ENCODE peak calls at places on chromosomes 4 and X, in four cellular contexts. I, X, R and M are unnamed samples.

GRCh38 chr4:182808673-182809416 is 108.3 kb downstream of the DCTD start:
- DNase-seq in I (no peak), X (no peak), R (no peak), M (no peak)

GRCh38 chr4:52870225-52870624 is 8.1 kb downstream of the RASL11B start:
- DNase-seq in I (no peak), X (no peak), R (peak), M (no peak)

GRCh38 chr4:10302096-10302495 is 155.1 kb downstream of the ZNF518B start:
- DNase-seq in I (no peak), X (no peak), R (no peak), M (no peak)

GRCh38 chrX:153487590-153488071 is 7.1 kb upstream of the BGN start:
- DNase-seq in I (no peak), X (no peak), R (no peak), M (no peak)

GRCh38 chr4:128512767-128513322 is 225.2 kb upstream of the PGRMC2 start:
- DNase-seq in I (no peak), X (no peak), R (no peak), M (no peak)

GRCh38 chrX:115649461-115650063 is 88.6 kb downstream of the PLS3 start:
- DNase-seq in I (no peak), X (no peak), R (no peak), M (no peak)

GRCh38 chrX:24619647-24620046 is 27.5 kb downstream of the PCYT1B start:
- DNase-seq in I (peak), X (peak), R (no peak), M (no peak)

GRCh38 chr4:189162073-189162789 is 778.4 kb upstream of the FRG1 start:
- DNase-seq in I (no peak), X (no peak), R (no peak), M (no peak)

GRCh38 chrX:19063030-19063429 is 59.2 kb downstream of the ADGRG2 start:
- DNase-seq in I (no peak), X (no peak), R (no peak), M (no peak)

GRCh38 chr4:183797445-183798248 is 107.5 kb upstream of the STOX2 start:
- DNase-seq in I (peak), X (no peak), R (no peak), M (no peak)

GRCh38 chrX:132181364-132181763 is 37.9 kb downstream of the RAP2C start:
- DNase-seq in I (no peak), X (no peak), R (no peak), M (no peak)

GRCh38 chr4:86032476-86033022 is 327.3 kb downstream of the MAPK10 start:
- DNase-seq in I (peak), X (no peak), R (no peak), M (no peak)

GRCh38 chrX:41377624-41378023 is 43.7 kb downstream of the DDX3X start:
- DNase-seq in I (no peak), X (no peak), R (no peak), M (no peak)

GRCh38 chr4:6742989-6743388 is 27.0 kb downstream of the BLOC1S4 start:
- DNase-seq in I (peak), X (no peak), R (no peak), M (no peak)

GRCh38 chrX:134004038-134004437 is 18.6 kb upstream of the GPC3 start:
- DNase-seq in I (no peak), X (no peak), R (no peak), M (no peak)

GRCh38 chrX:9707306-9708015 is 58.2 kb downstream of the GPR143 start:
- DNase-seq in I (no peak), X (no peak), R (no peak), M (no peak)

GRCh38 chrX:6266041-6266440 is 37.4 kb upstream of the NLGN4X start:
- DNase-seq in I (no peak), X (no peak), R (no peak), M (no peak)

GRCh38 chr4:149293233-149293632 is 522.4 kb downstream of the IQCM start:
- DNase-seq in I (no peak), X (no peak), R (no peak), M (no peak)

GRCh38 chr4:81486502-81486901 is 14.8 kb upstream of the RASGEF1B start:
- DNase-seq in I (no peak), X (no peak), R (no peak), M (no peak)

GRCh38 chr4:15805583-15806517 is 27.7 kb downstream of the CD38 start:
- DNase-seq in I (peak), X (peak), R (peak), M (peak)

GRCh38 chrX:147550217-147550616 is 361.5 kb upstream of the FMR1 start:
- DNase-seq in I (peak), X (peak), R (peak), M (no peak)

GRCh38 chr4:5943561-5943960 is 50.7 kb upstream of the CRMP1 start:
- DNase-seq in I (no peak), X (no peak), R (no peak), M (no peak)

GRCh38 chrX:83512111-83512510 is 4.0 kb downstream of the POU3F4 start:
- DNase-seq in I (no peak), X (no peak), R (no peak), M (no peak)

GRCh38 chr4:14883166-14883565 is 119.1 kb upstream of the CPEB2 start:
- DNase-seq in I (no peak), X (no peak), R (no peak), M (no peak)

GRCh38 chrX:80489166-80489565 is 68.9 kb downstream of the TENT5D start:
- DNase-seq in I (no peak), X (no peak), R (no peak), M (no peak)

GRCh38 chr4:57132746-57133142 is 22.6 kb upstream of the IGFBP7 start:
- DNase-seq in I (no peak), X (no peak), R (no peak), M (no peak)

GRCh38 chr4:1084796-1085403 is 28.5 kb downstream of the RNF212 start:
- DNase-seq in I (no peak), X (no peak), R (no peak), M (no peak)
- TF ChIP-seq ELF1 in I (no peak), X (no peak), R (no peak), M (no peak)

GRCh38 chr4:48910511-48910910 is 3.9 kb upstream of the OCIAD2 start:
- DNase-seq in I (no peak), X (no peak), R (no peak), M (no peak)
- TF ChIP-seq ELF1 in I (no peak), X (no peak), R (no peak), M (no peak)

GRCh38 chr4:13240066-13240465 is 244.1 kb downstream of the RAB28 start:
- DNase-seq in I (no peak), X (no peak), R (no peak), M (no peak)
- TF ChIP-seq ELF1 in I (no peak), X (no peak), R (no peak), M (no peak)

DNA sequence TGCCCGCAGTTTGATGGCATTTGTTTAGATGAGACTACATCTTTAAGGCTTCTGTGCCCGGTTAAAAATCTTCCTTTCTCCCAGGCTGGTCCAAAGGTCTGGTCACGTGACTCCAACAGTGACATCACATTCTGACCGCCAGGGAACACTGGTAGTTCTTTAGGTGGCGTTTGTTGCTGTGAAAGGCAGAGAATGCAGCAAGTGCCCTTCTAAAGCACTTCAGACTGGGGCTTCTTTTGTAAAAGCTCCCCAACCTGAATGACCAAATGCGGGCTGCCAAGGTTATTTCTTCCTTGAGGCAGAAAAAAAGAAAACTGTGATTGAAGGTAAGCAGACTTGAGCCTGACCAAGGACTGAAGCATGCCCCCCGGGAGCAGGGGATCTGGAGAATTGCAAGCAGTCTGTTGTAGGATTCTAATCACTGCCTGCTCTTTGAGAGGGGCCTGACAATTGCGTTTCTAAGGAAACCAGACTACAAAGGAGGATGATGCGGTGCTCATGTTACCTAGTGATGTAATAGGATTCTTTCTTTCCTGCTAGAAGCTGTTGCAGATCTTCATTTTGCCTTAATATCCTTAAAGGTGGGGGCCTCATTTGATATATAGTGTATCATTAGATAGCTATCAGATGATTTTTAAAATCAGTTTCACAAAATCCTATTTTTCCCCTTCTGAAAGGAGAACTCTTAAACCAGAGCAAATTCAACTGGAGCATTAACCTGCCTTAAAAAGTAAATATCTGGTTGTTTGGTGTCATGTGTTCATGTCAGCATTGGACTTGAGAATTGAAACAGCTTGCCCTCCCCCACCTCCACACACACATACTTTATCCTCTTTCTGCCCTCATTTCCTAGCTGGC is 133.1 kb downstream of the AKAP4 start:
- DNase-seq in I (peak), X (peak), R (no peak), M (no peak)
- TF ChIP-seq ELF1 in I (no peak), X (no peak), R (no peak), M (no peak)

DNA sequence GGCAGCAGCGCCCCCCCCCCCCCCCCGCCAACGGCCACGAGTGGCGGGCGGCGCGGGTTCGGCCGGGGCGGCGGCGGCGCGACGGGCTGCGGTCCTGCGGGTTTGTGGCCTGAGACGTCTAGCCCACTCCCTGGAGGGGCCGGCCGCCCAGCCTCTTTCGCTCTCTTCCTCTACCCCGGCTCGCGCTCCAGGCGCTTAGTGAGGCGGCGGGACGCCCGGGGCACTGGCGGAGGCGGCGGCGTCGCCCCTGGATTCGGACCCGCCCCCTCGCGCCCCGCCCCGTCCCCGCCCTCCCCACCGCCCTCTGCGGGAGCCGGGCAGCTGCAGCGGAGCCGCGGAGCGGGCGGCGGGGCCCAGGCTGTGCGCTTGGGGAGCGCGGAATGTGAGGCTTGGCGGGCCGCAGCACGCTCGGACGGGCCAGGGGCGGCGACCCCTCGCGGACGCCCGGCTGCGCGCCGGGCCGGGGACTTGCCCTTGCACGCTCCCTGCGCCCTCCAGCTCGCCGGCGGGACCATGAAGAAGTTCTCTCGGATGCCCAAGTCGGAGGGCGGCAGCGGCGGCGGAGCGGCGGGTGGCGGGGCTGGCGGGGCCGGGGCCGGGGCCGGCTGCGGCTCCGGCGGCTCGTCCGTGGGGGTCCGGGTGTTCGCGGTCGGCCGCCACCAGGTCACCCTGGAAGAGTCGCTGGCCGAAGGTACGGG is at the start of gene BMP2K:
- DNase-seq in I (peak), X (peak), R (peak), M (peak)
- TF ChIP-seq ELF1 in I (no peak), X (no peak), R (peak), M (no peak)

DNA sequence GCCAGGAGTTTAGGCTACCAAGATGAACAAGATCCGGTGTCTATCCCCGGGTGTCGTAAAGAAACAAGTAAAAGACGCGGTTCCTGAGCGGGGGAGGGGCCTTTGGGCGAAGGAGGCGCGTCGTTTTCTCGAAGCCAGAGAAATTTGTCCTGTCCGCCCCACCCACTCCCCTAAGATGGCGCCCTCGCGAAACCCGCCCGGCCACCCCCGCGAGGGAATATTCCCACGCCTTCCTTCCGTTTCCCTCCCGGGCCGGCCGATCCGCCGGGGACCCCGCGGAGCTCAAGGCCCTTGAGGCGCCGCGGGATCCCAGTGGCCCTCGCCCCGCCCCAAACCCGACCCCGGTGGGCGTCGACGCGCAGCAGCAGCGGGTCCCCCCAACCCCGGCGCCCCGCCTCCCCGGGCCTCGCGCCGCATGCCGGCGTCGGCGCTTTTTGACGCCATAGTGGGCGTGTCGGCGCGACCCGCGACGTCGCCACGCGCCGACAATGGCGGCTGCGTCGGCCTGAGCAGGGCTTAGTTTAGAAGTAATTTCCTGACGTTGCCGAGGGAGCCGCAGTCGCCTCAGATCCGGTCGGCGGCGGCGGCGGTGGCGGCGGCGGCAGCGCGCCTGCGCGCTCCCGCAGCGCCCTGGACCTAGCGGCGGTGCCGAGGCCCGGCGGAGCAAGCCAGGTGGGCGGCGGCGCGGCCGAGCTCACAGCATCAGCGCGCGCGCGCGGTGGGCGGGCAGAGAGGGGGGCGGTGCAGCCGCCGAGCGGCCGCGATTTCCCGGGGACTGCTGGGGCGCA is 430 bp upstream of the HTATSF1 start:
- DNase-seq in I (peak), X (peak), R (peak), M (peak)
- TF ChIP-seq ELF1 in I (no peak), X (no peak), R (no peak), M (no peak)

DNA sequence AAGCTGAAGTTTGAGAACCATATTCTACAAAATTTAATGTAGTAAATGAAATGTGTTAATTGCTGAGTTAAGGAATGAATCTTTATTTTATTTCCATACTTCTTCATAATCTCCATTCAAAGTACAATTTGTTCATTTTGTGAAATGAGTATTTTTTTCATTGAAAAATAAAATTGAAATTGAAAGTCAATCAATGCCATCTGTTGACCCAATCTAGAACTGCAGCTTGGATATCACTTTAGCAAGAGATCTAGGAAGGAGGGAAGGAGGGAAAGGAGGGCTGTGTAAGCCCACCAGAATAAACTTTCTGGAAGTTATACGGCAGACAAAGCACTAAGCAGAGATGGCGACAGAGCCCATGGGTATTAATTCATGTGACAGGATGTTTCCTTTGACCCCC is 128.4 kb downstream of the ZMAT1 start:
- DNase-seq in I (no peak), X (no peak), R (no peak), M (no peak)
- TF ChIP-seq ELF1 in I (no peak), X (no peak), R (no peak), M (no peak)